ENCODE peak calls at places on chromosomes 1 and 21, in eight cellular contexts. One of them, this sample, is unnamed.

GRCh38 chr1:106439475-106439874 is 617.0 kb upstream of the PRMT6 start:
- DNase-seq in AG04450: no peak
- DNase-seq in AG04449: no peak
- DNase-seq in astrocyte: no peak
- DNase-seq in cardiac muscle cell: no peak
- DNase-seq in lower lobe of right lung: no peak
- DNase-seq in esophagus muscularis mucosa: no peak
- DNase-seq in epithelial cell of esophagus: peak; percentile 21
- DNase-seq in this sample: no peak

GRCh38 chr1:1299686-1300351 is 7.9 kb downstream of the ACAP3 start:
- DNase-seq in AG04450: no peak
- DNase-seq in AG04449: no peak
- DNase-seq in astrocyte: no peak
- DNase-seq in cardiac muscle cell: no peak
- DNase-seq in lower lobe of right lung: no peak
- DNase-seq in esophagus muscularis mucosa: no peak
- DNase-seq in epithelial cell of esophagus: peak; percentile 35
- DNase-seq in this sample: no peak

GRCh38 chr1:6519935-6520621 is 28.6 kb upstream of the PLEKHG5 start:
- DNase-seq in AG04450: peak; percentile 46
- DNase-seq in AG04449: peak; percentile 24
- DNase-seq in astrocyte: peak; percentile 77
- DNase-seq in cardiac muscle cell: peak; percentile 74
- DNase-seq in lower lobe of right lung: no peak
- DNase-seq in esophagus muscularis mucosa: no peak
- DNase-seq in epithelial cell of esophagus: peak; percentile 91
- DNase-seq in this sample: peak; percentile 61

GRCh38 chr1:161676958-161677689 is 14.2 kb downstream of the FCGR2B start:
- DNase-seq in AG04450: no peak
- DNase-seq in AG04449: no peak
- DNase-seq in astrocyte: no peak
- DNase-seq in cardiac muscle cell: no peak
- DNase-seq in lower lobe of right lung: no peak
- DNase-seq in esophagus muscularis mucosa: no peak
- DNase-seq in epithelial cell of esophagus: no peak
- DNase-seq in this sample: no peak

GRCh38 chr1:41656088-41656487 is 171.6 kb upstream of the EDN2 start:
- DNase-seq in AG04450: no peak
- DNase-seq in AG04449: no peak
- DNase-seq in astrocyte: no peak
- DNase-seq in cardiac muscle cell: no peak
- DNase-seq in lower lobe of right lung: no peak
- DNase-seq in esophagus muscularis mucosa: no peak
- DNase-seq in epithelial cell of esophagus: no peak
- DNase-seq in this sample: no peak

GRCh38 chr21:44950351-44950750 is 10.5 kb downstream of the SLX9 start:
- DNase-seq in AG04450: no peak
- DNase-seq in AG04449: no peak
- DNase-seq in astrocyte: no peak
- DNase-seq in cardiac muscle cell: no peak
- DNase-seq in lower lobe of right lung: peak; percentile 46
- DNase-seq in esophagus muscularis mucosa: no peak
- DNase-seq in epithelial cell of esophagus: no peak
- DNase-seq in this sample: no peak

GRCh38 chr1:62796151-62796680 is 12.3 kb downstream of the ATG4C start:
- DNase-seq in AG04450: no peak
- DNase-seq in AG04449: no peak
- DNase-seq in astrocyte: no peak
- DNase-seq in cardiac muscle cell: no peak
- DNase-seq in lower lobe of right lung: no peak
- DNase-seq in esophagus muscularis mucosa: no peak
- DNase-seq in epithelial cell of esophagus: no peak
- DNase-seq in this sample: no peak

GRCh38 chr1:36522021-36522420 is 39.3 kb upstream of the CSF3R start:
- DNase-seq in AG04450: no peak
- DNase-seq in AG04449: no peak
- DNase-seq in astrocyte: no peak
- DNase-seq in cardiac muscle cell: no peak
- DNase-seq in lower lobe of right lung: no peak
- DNase-seq in esophagus muscularis mucosa: no peak
- DNase-seq in epithelial cell of esophagus: no peak
- DNase-seq in this sample: no peak

GRCh38 chr1:10628685-10629084 is 153.9 kb downstream of the PEX14 start:
- DNase-seq in AG04450: no peak
- DNase-seq in AG04449: no peak
- DNase-seq in astrocyte: peak; percentile 52
- DNase-seq in cardiac muscle cell: peak; percentile 58
- DNase-seq in lower lobe of right lung: peak; percentile 47
- DNase-seq in esophagus muscularis mucosa: no peak
- DNase-seq in epithelial cell of esophagus: no peak
- DNase-seq in this sample: peak; percentile 18

GRCh38 chr1:76230894-76231293 is 156.3 kb downstream of the ST6GALNAC3 start:
- DNase-seq in AG04450: no peak
- DNase-seq in AG04449: no peak
- DNase-seq in astrocyte: no peak
- DNase-seq in cardiac muscle cell: no peak
- DNase-seq in lower lobe of right lung: no peak
- DNase-seq in esophagus muscularis mucosa: no peak
- DNase-seq in epithelial cell of esophagus: no peak
- DNase-seq in this sample: no peak

GRCh38 chr21:32886339-32886738 is 114.8 kb upstream of the PAXBP1 start:
- DNase-seq in AG04450: no peak
- DNase-seq in AG04449: no peak
- DNase-seq in astrocyte: no peak
- DNase-seq in cardiac muscle cell: no peak
- DNase-seq in lower lobe of right lung: no peak
- DNase-seq in esophagus muscularis mucosa: no peak
- DNase-seq in epithelial cell of esophagus: no peak
- DNase-seq in this sample: peak; percentile 4

GRCh38 chr1:27668808-27669723 is 2.9 kb downstream of the IFI6 start:
- DNase-seq in AG04450: no peak
- DNase-seq in AG04449: no peak
- DNase-seq in astrocyte: no peak
- DNase-seq in cardiac muscle cell: peak; percentile 73
- DNase-seq in lower lobe of right lung: peak; percentile 88
- DNase-seq in esophagus muscularis mucosa: no peak
- DNase-seq in epithelial cell of esophagus: peak; percentile 74
- DNase-seq in this sample: peak; percentile 58

GRCh38 chr1:27669876-27670275 is 2.1 kb downstream of the IFI6 start:
- DNase-seq in AG04450: no peak
- DNase-seq in AG04449: no peak
- DNase-seq in astrocyte: no peak
- DNase-seq in cardiac muscle cell: no peak
- DNase-seq in lower lobe of right lung: no peak
- DNase-seq in esophagus muscularis mucosa: no peak
- DNase-seq in epithelial cell of esophagus: no peak
- DNase-seq in this sample: no peak

GRCh38 chr1:27672750-27673112 is 739 bp upstream of the IFI6 start:
- DNase-seq in AG04450: no peak
- DNase-seq in AG04449: no peak
- DNase-seq in astrocyte: peak; percentile 65
- DNase-seq in cardiac muscle cell: peak; percentile 33
- DNase-seq in lower lobe of right lung: no peak
- DNase-seq in esophagus muscularis mucosa: no peak
- DNase-seq in epithelial cell of esophagus: no peak
- DNase-seq in this sample: peak; percentile 52

GRCh38 chr1:27668121-27668807 is 3.7 kb downstream of the IFI6 start:
- DNase-seq in AG04450: no peak
- DNase-seq in AG04449: no peak
- DNase-seq in astrocyte: no peak
- DNase-seq in cardiac muscle cell: no peak
- DNase-seq in lower lobe of right lung: no peak
- DNase-seq in esophagus muscularis mucosa: no peak
- DNase-seq in epithelial cell of esophagus: no peak
- DNase-seq in this sample: no peak

DNA sequence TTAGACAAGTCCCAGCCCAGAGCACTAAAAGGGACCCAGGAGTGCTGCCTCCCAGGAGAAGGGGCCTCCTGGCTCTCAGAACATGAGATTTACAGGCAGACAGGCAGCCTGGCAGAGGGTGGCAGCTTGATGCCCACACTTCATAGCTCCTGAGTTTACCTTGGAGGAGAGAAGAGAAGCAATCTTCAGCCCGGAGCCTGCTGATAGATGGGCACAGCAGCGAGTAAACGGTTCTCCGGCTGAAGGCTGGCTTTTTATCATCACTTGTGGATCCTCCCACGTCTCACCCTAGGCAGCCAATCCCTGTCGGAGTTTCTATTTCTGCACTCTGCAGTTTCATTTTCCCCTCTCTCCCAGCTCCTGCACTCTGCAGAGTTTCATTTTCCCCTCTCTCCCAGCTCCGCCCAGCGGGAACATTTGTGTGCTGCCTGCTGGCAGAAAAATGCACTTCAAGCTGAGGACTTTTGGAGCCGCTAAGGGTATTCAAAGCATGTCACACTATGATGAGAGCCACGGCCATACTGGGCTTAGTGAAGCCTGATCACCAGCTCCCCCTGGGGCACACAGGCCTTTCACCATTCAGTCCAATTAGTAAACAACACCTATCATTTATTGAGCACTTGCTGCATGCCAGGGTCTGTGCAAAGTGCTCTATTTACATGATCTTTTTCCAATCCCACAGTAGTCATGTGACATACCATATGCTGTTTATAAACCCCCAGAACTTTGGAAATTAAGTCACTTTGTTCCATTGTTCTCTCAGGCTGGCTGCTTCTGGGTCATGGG is at the start of gene IFI6:
- DNase-seq in AG04450: peak; percentile 92
- DNase-seq in AG04449: peak; percentile 82
- DNase-seq in astrocyte: peak; percentile 93
- DNase-seq in cardiac muscle cell: peak; percentile 98
- DNase-seq in lower lobe of right lung: peak; percentile 90
- DNase-seq in esophagus muscularis mucosa: peak; percentile 95
- DNase-seq in epithelial cell of esophagus: peak; percentile 92
- DNase-seq in this sample: peak; percentile 94
- TF ChIP-seq CTCF in AG04450: peak; percentile 51
- TF ChIP-seq CTCF in AG04449: peak; percentile 32
- TF ChIP-seq CTCF in astrocyte: peak; percentile 24
- TF ChIP-seq CTCF in cardiac muscle cell: peak; percentile 51
- TF ChIP-seq CTCF in lower lobe of right lung: peak; percentile 54
- TF ChIP-seq CTCF in esophagus muscularis mucosa: peak; percentile 59
- TF ChIP-seq CTCF in epithelial cell of esophagus: peak; percentile 48
- TF ChIP-seq CTCF in this sample: peak; percentile 41

DNA sequence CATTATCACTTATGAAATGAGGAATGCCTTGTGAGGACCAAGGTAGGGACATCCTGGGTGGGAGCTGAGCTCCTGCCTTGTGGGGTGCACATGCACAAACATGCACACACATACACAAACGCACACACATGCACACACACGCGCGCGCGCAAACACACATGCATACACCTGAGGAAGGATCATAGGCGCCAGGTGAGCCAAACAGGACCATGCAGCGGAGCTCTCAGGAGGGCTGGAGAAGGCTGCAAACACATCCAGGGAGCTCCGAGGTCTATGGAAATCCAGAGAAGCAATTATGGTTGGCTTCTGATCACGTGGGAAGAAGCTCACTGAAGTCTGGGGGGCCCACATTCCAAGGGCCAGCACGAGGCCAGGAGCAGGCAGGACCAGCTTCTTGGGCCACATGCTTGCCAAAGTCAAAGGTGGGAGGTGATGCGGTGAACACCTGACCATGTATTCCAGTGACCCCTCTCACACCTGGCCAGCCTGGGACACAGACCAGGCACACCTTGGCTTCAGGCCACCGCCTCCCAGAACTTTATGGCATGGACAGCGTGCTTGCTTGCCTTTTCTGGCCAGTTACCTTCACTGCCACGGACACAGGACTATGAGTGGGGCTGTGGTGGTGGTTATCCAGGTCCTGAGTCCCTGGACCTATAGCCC is 13.6 kb downstream of the GPR137B start:
- DNase-seq in AG04450: no peak
- DNase-seq in AG04449: no peak
- DNase-seq in astrocyte: no peak
- DNase-seq in cardiac muscle cell: no peak
- DNase-seq in lower lobe of right lung: no peak
- DNase-seq in esophagus muscularis mucosa: no peak
- DNase-seq in epithelial cell of esophagus: no peak
- DNase-seq in this sample: no peak
- H3K4me3 ChIP-seq in AG04450: no peak overlapping the region
- H3K4me3 ChIP-seq in AG04449: no peak overlapping the region
- H3K4me3 ChIP-seq in astrocyte: no peak overlapping the region
- H3K4me3 ChIP-seq in cardiac muscle cell: no peak overlapping the region
- H3K4me3 ChIP-seq in lower lobe of right lung: no peak overlapping the region
- H3K4me3 ChIP-seq in esophagus muscularis mucosa: no peak overlapping the region
- H3K4me3 ChIP-seq in epithelial cell of esophagus: no peak overlapping the region
- H3K4me3 ChIP-seq in this sample: no peak overlapping the region

DNA sequence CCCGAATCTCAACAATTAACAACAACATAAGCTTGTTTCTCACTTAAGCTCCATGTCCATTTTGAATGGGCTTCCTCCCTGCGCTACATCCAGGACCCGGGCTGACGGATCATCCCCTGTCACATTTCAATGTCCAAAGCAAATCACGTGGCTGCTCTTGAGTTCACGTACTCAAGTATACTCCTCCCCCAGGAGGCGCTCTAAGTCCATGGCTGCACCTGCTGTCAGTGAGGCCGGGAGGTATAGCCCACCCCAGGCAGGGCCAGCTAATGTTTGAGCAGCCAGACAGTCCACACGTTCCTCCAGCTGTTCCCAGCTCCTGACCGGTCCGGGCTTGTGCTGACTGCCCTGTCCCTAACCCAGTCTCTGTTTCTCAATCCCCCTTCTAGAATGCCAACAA is 220.8 kb downstream of the SLC35F3 start:
- DNase-seq in AG04450: no peak
- DNase-seq in AG04449: no peak
- DNase-seq in astrocyte: peak; percentile 39
- DNase-seq in cardiac muscle cell: no peak
- DNase-seq in lower lobe of right lung: no peak
- DNase-seq in esophagus muscularis mucosa: peak; percentile 74
- DNase-seq in epithelial cell of esophagus: peak; percentile 73
- DNase-seq in this sample: no peak
- TF ChIP-seq CTCF in AG04450: no peak
- TF ChIP-seq CTCF in AG04449: no peak
- TF ChIP-seq CTCF in astrocyte: peak; percentile 35
- TF ChIP-seq CTCF in cardiac muscle cell: peak; percentile 3
- TF ChIP-seq CTCF in lower lobe of right lung: no peak
- TF ChIP-seq CTCF in esophagus muscularis mucosa: no peak
- TF ChIP-seq CTCF in epithelial cell of esophagus: peak; percentile 64
- TF ChIP-seq CTCF in this sample: no peak

GRCh38 chr1:164771001-164771550 is 212.1 kb downstream of the PBX1 start:
- DNase-seq in AG04450: no peak
- DNase-seq in AG04449: no peak
- DNase-seq in astrocyte: peak; percentile 59
- DNase-seq in cardiac muscle cell: no peak
- DNase-seq in lower lobe of right lung: no peak
- DNase-seq in esophagus muscularis mucosa: no peak
- DNase-seq in epithelial cell of esophagus: no peak
- DNase-seq in this sample: no peak
- H3K4me3 ChIP-seq in AG04450: no peak overlapping the region
- H3K4me3 ChIP-seq in AG04449: no peak overlapping the region
- H3K4me3 ChIP-seq in astrocyte: no peak overlapping the region
- H3K4me3 ChIP-seq in cardiac muscle cell: no peak overlapping the region
- H3K4me3 ChIP-seq in lower lobe of right lung: no peak overlapping the region
- H3K4me3 ChIP-seq in esophagus muscularis mucosa: peak overlapping the region; percentile 7
- H3K4me3 ChIP-seq in epithelial cell of esophagus: no peak overlapping the region
- H3K4me3 ChIP-seq in this sample: no peak overlapping the region